ENCODE peak calls at places on chromosomes 16 and 17, in four cellular contexts. W is HL-60, N is substantia nigra, G is IMR-90. S is an unnamed sample.
A peak's percentile ranks its signal among the peaks of the same experiment; 100 is the strongest.

GRCh38 chr17:37743875-37744632 is 805 bp downstream of the HNF1B start:
- DNase-seq in W (no peak), N (no peak), G (no peak), S (no peak)

GRCh38 chr16:71929048-71929447 is 33.7 kb downstream of the IST1 start:
- DNase-seq in W (no peak), N (no peak), G (peak; percentile 91), S (peak; percentile 51)

GRCh38 chr16:4115209-4115940 is 867 bp downstream of the ADCY9 start:
- DNase-seq in W (peak; percentile 49), N (no peak), G (peak; percentile 74), S (peak; percentile 23)

GRCh38 chr17:73953206-73954033 is 250.1 kb upstream of the RPL38 start:
- DNase-seq in W (no peak), N (no peak), G (no peak), S (no peak)

GRCh38 chr16:2690852-2691251 is 8.5 kb downstream of the KCTD5 start:
- DNase-seq in W (no peak), N (no peak), G (no peak), S (no peak)

GRCh38 chr16:1696863-1697262 is 9.1 kb upstream of the MAPK8IP3 start:
- DNase-seq in W (no peak), N (no peak), G (no peak), S (no peak)

GRCh38 chr16:1420111-1420539 is 422 bp downstream of the UQCC4 start:
- DNase-seq in W (no peak), N (no peak), G (no peak), S (no peak)

GRCh38 chr17:76808326-76808725 is 59.9 kb upstream of the MGAT5B start:
- DNase-seq in W (no peak), N (no peak), G (no peak), S (no peak)

GRCh38 chr16:74302341-74302740 is 5.7 kb downstream of the PSMD7 start:
- DNase-seq in W (no peak), N (no peak), G (no peak), S (no peak)

DNA sequence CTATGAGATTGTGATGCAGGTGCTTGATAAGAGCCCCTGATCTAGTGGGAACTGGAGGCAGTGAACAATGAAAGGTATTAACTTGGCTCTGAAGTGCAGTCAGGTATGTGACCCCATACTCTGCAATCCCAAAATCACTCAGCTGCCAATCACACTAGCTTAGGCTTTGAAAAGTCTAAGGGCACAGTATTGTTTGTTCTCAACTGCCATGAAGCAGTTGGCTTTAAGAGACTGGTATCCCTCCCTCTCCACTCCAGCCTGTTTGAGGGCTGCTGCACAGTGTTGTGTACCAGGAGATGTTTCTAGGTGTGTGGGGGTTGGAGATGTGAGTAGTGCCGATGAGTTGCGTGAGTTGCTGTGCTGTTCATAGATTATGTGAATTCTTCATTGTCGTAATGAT is 2.4 kb downstream of the YPEL2 start:
- DNase-seq in W (no peak), N (no peak), G (no peak), S (no peak)
- H3K27ac ChIP-seq in W (no peak overlapping the region), N (peak overlapping the region; percentile 56), G (no peak overlapping the region), S (peak overlapping the region; percentile 96)

GRCh38 chr17:81865733-81866439 is 5.3 kb downstream of the ARHGDIA start:
- DNase-seq in W (no peak), N (no peak), G (no peak), S (no peak)

GRCh38 chr17:81865358-81865732 is 5.0 kb upstream of the P4HB start:
- DNase-seq in W (no peak), N (no peak), G (no peak), S (no peak)

GRCh38 chr17:81860756-81861568 is 627 bp upstream of the P4HB start:
- DNase-seq in W (peak; percentile 100), N (peak; percentile 99), G (peak; percentile 100), S (peak; percentile 100)

GRCh38 chr17:81863833-81864768 is 3.8 kb upstream of the P4HB start:
- DNase-seq in W (no peak), N (no peak), G (no peak), S (no peak)

DNA sequence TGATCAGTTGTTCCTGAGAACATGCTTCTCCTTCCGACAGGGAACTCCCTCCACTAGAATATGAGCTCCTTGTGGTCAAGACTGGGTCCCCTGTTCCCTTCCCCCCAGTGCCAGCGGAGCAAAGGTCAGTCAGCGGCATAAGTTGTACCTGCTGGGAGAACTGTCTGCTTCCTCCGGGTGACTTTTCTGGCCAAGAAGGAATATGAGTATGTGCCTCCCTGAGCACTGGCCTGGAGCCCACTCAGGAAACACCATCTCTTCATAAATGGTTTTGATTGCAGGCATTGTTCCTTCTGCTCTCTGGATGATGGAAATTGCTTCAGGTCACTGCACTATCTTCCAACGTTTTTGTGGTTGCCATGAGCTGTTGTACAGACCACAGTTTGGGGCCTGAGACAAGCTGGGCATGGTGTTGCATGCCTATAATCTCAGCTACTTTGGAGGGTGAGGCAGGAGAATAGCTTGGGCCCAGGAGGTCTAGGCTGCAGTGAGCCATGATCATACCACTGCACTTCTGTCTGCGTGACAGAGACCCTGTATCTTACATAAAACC is 2.9 kb upstream of the P4HB start:
- DNase-seq in W (no peak), N (no peak), G (no peak), S (no peak)
- H3K27ac ChIP-seq in W (peak overlapping the region; percentile 96), N (no peak overlapping the region), G (no peak overlapping the region), S (peak overlapping the region; percentile 99)

GRCh38 chr17:49577978-49578893 is 2.6 kb downstream of the NXPH3 start:
- DNase-seq in W (no peak), N (no peak), G (no peak), S (no peak)
- H3K27ac ChIP-seq in W (no peak overlapping the region), N (no peak overlapping the region), G (no peak overlapping the region), S (no peak overlapping the region)

DNA sequence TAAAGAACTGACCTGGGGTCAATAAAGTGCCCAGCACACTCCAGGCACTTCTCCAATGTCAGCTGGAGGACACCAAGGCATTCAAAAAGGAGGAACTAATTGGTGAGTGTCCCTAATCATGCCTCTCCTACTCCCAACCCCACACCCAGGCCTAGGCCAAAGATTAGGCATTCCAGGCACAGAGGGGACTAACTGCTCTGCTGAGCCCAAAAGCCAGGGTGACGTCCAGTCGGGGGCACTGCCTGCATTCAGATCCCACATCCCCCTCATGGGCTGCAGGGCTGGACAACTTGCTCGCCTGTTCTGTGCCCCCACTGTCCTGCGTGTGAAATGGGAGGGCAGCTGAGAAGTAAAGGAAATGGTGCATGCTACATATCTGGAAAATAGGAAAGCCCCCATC is 115.4 kb downstream of the DYNLRB2 start:
- DNase-seq in W (no peak), N (no peak), G (no peak), S (no peak)
- H3K27ac ChIP-seq in W (no peak overlapping the region), N (no peak overlapping the region), G (no peak overlapping the region), S (no peak overlapping the region)

GRCh38 chr17:66309793-66310192 is 7.4 kb downstream of the PRKCA start:
- DNase-seq in W (no peak), N (no peak), G (no peak), S (no peak)

GRCh38 chr17:66308856-66309255 is 6.4 kb downstream of the PRKCA start:
- DNase-seq in W (no peak), N (no peak), G (no peak), S (no peak)

GRCh38 chr17:66313325-66313724 is 10.9 kb downstream of the PRKCA start:
- DNase-seq in W (no peak), N (no peak), G (no peak), S (no peak)

GRCh38 chr17:66312912-66313311 is 10.5 kb downstream of the PRKCA start:
- DNase-seq in W (no peak), N (no peak), G (no peak), S (no peak)

DNA sequence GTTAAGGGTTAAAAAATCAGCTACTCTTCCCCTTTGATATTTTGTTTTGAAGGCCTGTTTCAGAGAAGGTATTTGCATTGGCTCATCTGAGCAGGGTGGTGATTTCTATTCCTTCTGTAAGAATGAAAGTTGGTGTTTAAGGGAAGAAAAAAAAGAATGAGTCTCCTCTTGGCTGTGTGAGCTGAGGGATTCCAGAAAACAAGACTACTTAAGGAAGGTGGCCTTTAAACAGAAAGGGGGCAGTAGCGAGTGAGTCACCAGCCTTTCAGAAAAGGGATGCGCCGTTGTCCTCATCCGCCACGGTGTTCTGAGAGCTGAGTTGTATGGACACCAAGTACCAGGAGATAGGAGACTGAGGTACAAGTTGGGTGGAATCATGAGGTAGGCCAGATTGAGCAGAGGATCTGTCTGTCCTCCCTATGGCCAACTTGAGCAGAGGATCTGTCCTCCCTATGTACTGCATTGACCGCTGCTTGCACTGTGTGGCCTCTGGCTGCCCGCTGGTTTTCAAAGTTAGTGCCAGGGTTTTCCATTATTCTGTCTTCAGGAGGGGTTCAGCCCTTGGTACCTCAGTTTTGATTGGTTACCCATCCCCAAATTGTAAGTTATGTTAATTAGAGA is 8.2 kb downstream of the PRKCA start:
- DNase-seq in W (no peak), N (no peak), G (no peak), S (no peak)
- H3K27ac ChIP-seq in W (no peak overlapping the region), N (no peak overlapping the region), G (no peak overlapping the region), S (no peak overlapping the region)

GRCh38 chr16:87391324-87391949 is 699 bp upstream of the MAP1LC3B start:
- DNase-seq in W (no peak), N (no peak), G (no peak), S (peak; percentile 82)

GRCh38 chr16:87392823-87393679 is 915 bp downstream of the MAP1LC3B start:
- DNase-seq in W (no peak), N (no peak), G (peak; percentile 47), S (no peak)

GRCh38 chr16:87391950-87392822 is at the start of gene MAP1LC3B:
- DNase-seq in W (peak; percentile 68), N (peak; percentile 92), G (peak; percentile 94), S (peak; percentile 96)

GRCh38 chr16:87395181-87395842 is 3.2 kb downstream of the MAP1LC3B start:
- DNase-seq in W (no peak), N (no peak), G (no peak), S (no peak)

GRCh38 chr16:87393680-87394055 is 1.5 kb downstream of the MAP1LC3B start:
- DNase-seq in W (no peak), N (no peak), G (no peak), S (no peak)
- H3K27ac ChIP-seq in W (no peak overlapping the region), N (no peak overlapping the region), G (no peak overlapping the region), S (peak overlapping the region; percentile 98)

DNA sequence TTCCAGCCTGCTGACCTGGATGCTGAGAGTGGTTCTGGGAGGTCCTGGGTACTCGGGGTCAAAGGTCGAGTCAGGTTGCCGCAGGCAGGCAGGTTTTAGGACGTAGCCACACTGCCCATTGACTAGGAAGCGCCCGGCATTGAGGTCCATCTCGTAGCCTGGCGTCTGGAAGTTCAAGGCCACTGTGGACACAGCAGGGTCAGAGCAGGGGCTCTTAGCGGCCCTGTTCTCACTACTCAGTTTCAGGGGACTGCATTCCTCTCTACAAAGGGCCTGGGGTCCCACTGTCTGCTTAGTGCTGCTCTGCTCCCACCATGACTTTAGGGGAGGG is 18.9 kb downstream of the PLCD3 start:
- DNase-seq in W (no peak), N (no peak), G (no peak), S (no peak)
- H3K27ac ChIP-seq in W (no peak overlapping the region), N (no peak overlapping the region), G (no peak overlapping the region), S (peak overlapping the region; percentile 88)

S was measured in gastrocnemius medialis.